ENCODE peak calls at places on chromosomes 3 and 15, in eight cellular contexts. P is AG08396; W is GM04504; V is activated naive CD8-positive, alpha-beta T cell treated with anti-CD3 and anti-CD28 coated beads, Interleukin-2, amount 50 U/mL, for 24 hours; A is activated CD4-positive, alpha-beta T cell treated with anti-CD3 and anti-CD28 coated beads for 36 hours; M is GM04503; H is H54; O is NCI-H524. B is an unnamed sample.

GRCh38 chr3:37859354-37859753 is 2.3 kb upstream of the CTDSPL start:
- DNase-seq in M (no peak), V (no peak), A (no peak), P (no peak), W (no peak), H (no peak), O (no peak), B (no peak)

GRCh38 chr3:182567666-182568065 is 225.6 kb upstream of the ATP11B start:
- DNase-seq in O (no peak), P (no peak), A (no peak), M (no peak), W (no peak), V (no peak), H (no peak), B (no peak)

GRCh38 chr3:126351086-126351770 is 6.0 kb downstream of the KLF15 start:
- DNase-seq in H (no peak), M (no peak), V (no peak), O (no peak), P (no peak), W (no peak), A (no peak), B (no peak)

GRCh38 chr3:40780341-40780800 is 255.6 kb downstream of the ZNF621 start:
- DNase-seq in H (no peak), M (no peak), V (no peak), P (no peak), W (no peak), A (no peak), O (no peak), B (no peak)

GRCh38 chr15:70569139-70569717 is 194.1 kb downstream of the UACA start:
- DNase-seq in P (peak; percentile 58), M (peak; percentile 68), V (no peak), H (no peak), W (peak; percentile 70), O (peak; percentile 56), A (no peak), B (peak; percentile 17)

GRCh38 chr3:170499562-170500156 is 81.0 kb downstream of the CLDN11 start:
- DNase-seq in A (peak; percentile 30), H (peak; percentile 54), O (peak; percentile 15), M (no peak), V (peak; percentile 5), P (peak; percentile 67), W (peak; percentile 55), B (no peak)

GRCh38 chr3:25142609-25143355 is 285.3 kb upstream of the RARB start:
- DNase-seq in O (no peak), H (no peak), A (no peak), W (no peak), V (no peak), M (no peak), P (no peak), B (no peak)

GRCh38 chr3:134092231-134092701 is 62.5 kb upstream of the SLCO2A1 start:
- DNase-seq in M (no peak), H (no peak), P (no peak), W (no peak), O (no peak), V (no peak), A (no peak), B (no peak)

GRCh38 chr3:28575748-28576589 is 227.3 kb upstream of the AZI2 start:
- DNase-seq in O (peak; percentile 61), H (no peak), W (no peak), M (no peak), A (peak; percentile 7), V (no peak), P (peak; percentile 51), B (no peak)

GRCh38 chr3:125213946-125214542 is 1.5 kb upstream of the SLC12A8 start:
- DNase-seq in A (no peak), H (no peak), P (no peak), W (no peak), M (no peak), O (no peak), V (no peak), B (no peak)

GRCh38 chr3:130826516-130826915 is 67.4 kb upstream of the ATP2C1 start:
- DNase-seq in O (no peak), M (no peak), H (no peak), V (no peak), A (no peak), W (no peak), P (no peak), B (no peak)

GRCh38 chr3:30353711-30354467 is 252.5 kb upstream of the TGFBR2 start:
- DNase-seq in H (no peak), M (no peak), P (no peak), V (peak; percentile 36), W (no peak), A (peak; percentile 63), O (no peak), B (no peak)

GRCh38 chr3:59451041-59451763 is 401.4 kb upstream of the CFAP20DC start:
- DNase-seq in H (no peak), P (no peak), O (no peak), M (no peak), V (peak; percentile 27), A (peak; percentile 72), W (no peak), B (no peak)

GRCh38 chr3:125163739-125164601 is 48.6 kb downstream of the SLC12A8 start:
- DNase-seq in O (peak; percentile 23), V (no peak), P (peak; percentile 39), M (no peak), H (no peak), W (no peak), A (no peak), B (peak; percentile 8)

GRCh38 chr3:160842021-160843005 is 86.3 kb downstream of the PPM1L start:
- DNase-seq in O (no peak), W (no peak), A (no peak), H (no peak), P (no peak), M (no peak), V (no peak), B (no peak)

GRCh38 chr15:71275098-71275497 is 159.8 kb downstream of the THSD4 start:
- DNase-seq in W (no peak), H (no peak), O (no peak), P (peak; percentile 32), M (no peak), A (no peak), V (no peak), B (no peak)

GRCh38 chr3:155019576-155019975 is 60.5 kb upstream of the MME start:
- DNase-seq in P (peak; percentile 26), V (no peak), A (no peak), H (no peak), O (no peak), M (no peak), W (no peak), B (no peak)

GRCh38 chr3:168223085-168223484 is 127.4 kb upstream of the GOLIM4 start:
- DNase-seq in A (no peak), H (no peak), W (no peak), O (no peak), V (no peak), P (no peak), M (no peak), B (no peak)

GRCh38 chr15:74289671-74290070 is 53.5 kb downstream of the CCDC33 start:
- DNase-seq in W (no peak), P (no peak), H (no peak), V (no peak), O (no peak), M (no peak), A (no peak), B (no peak)

GRCh38 chr3:46183330-46183729 is 24.8 kb downstream of the CCR1 start:
- DNase-seq in O (no peak), M (no peak), A (no peak), H (no peak), W (no peak), P (no peak), V (no peak), B (no peak)

GRCh38 chr3:184742676-184743135 is 30.8 kb upstream of the MAGEF1 start:
- DNase-seq in V (no peak), W (no peak), A (no peak), M (no peak), O (no peak), P (no peak), H (no peak), B (no peak)

GRCh38 chr3:134179508-134179907 is 71.2 kb downstream of the RYK start:
- DNase-seq in V (no peak), O (no peak), A (no peak), W (no peak), P (no peak), M (no peak), H (no peak), B (no peak)

GRCh38 chr3:98977520-98977919 is 76.0 kb upstream of the DCBLD2 start:
- DNase-seq in V (no peak), O (no peak), W (peak; percentile 40), A (no peak), M (peak; percentile 56), P (peak; percentile 20), H (no peak), B (no peak)